ENCODE peak calls at places on chromosomes 2 and 18, in ten cellular contexts. L, O, A, J, F, D, E, Q, N and H are unnamed samples.
A peak's percentile ranks its signal among the peaks of the same experiment; 100 is the strongest.

GRCh38 chr2:68320118-68320641 is 431 bp upstream of the CNRIP1 start:
- DNase-seq in O (no peak), A (no peak), F (peak; percentile 77), N (no peak), D (no peak), L (no peak), J (no peak), Q (no peak), E (peak; percentile 52), H (peak; percentile 31)

GRCh38 chr2:62443886-62444285 is 62.1 kb downstream of the TMEM17 start:
- DNase-seq in D (no peak), Q (no peak), A (no peak), N (no peak), J (no peak), L (no peak), O (no peak), E (no peak), F (no peak), H (no peak)

GRCh38 chr2:21131861-21132260 is 8.1 kb downstream of the TDRD15 start:
- DNase-seq in N (no peak), Q (no peak), D (no peak), O (no peak), F (no peak), A (no peak), J (peak; percentile 6), E (no peak), L (no peak), H (no peak)

GRCh38 chr2:212034841-212035585 is 503.6 kb downstream of the ERBB4 start:
- DNase-seq in L (no peak), Q (no peak), O (no peak), F (no peak), J (no peak), E (no peak), N (no peak), A (no peak), D (no peak), H (no peak)

GRCh38 chr2:190726255-190726654 is 77.4 kb downstream of the NAB1 start:
- DNase-seq in N (no peak), L (no peak), O (no peak), D (no peak), J (no peak), A (no peak), E (no peak), F (no peak), Q (no peak), H (no peak)

GRCh38 chr18:55396267-55396905 is 191.6 kb downstream of the TCF4 start:
- DNase-seq in A (no peak), N (no peak), E (no peak), D (no peak), L (no peak), Q (no peak), O (no peak), J (no peak), F (no peak), H (no peak)

GRCh38 chr2:200095436-200095835 is 140.1 kb downstream of the MAIP1 start:
- DNase-seq in E (no peak), N (no peak), L (no peak), Q (no peak), O (no peak), A (no peak), D (no peak), F (no peak), J (peak; percentile 33), H (no peak)

GRCh38 chr2:225328192-225328591 is 71.3 kb upstream of the NYAP2 start:
- DNase-seq in E (no peak), N (no peak), J (peak; percentile 22), F (no peak), D (no peak), O (no peak), Q (no peak), A (no peak), L (no peak), H (peak; percentile 39)

GRCh38 chr2:2581331-2582159 is 250.5 kb upstream of the MYT1L start:
- DNase-seq in A (no peak), E (peak; percentile 47), D (no peak), J (no peak), O (no peak), Q (no peak), L (no peak), F (no peak), N (no peak), H (no peak)

GRCh38 chr2:237665713-237666143 is 38.3 kb downstream of the LRRFIP1 start:
- DNase-seq in Q (no peak), A (no peak), D (no peak), J (no peak), F (no peak), O (no peak), E (no peak), N (no peak), L (no peak), H (no peak)